ENCODE peak calls at places on chromosomes 12 and 14, in seven cellular contexts. M is IMR-90, F is colonic mucosa, N is A549, E is psoas muscle, L is body of pancreas, P is cardiac muscle cell. K is an unnamed sample.

GRCh38 chr12:67410667-67411067 is 141.5 kb downstream of the CAND1 start:
- DNase-seq in M (no peak), F (no peak), N (no peak), E (no peak), L (peak; percentile 40), P (peak; percentile 39), K (no peak)

GRCh38 chr12:11085419-11085818 is 6.7 kb downstream of the TAS2R43 start:
- DNase-seq in M (no peak), F (no peak), N (no peak), E (no peak), L (no peak), P (no peak), K (no peak)

GRCh38 chr14:85421166-85421877 is 108.6 kb upstream of the FLRT2 start:
- DNase-seq in M (peak; percentile 83), F (no peak), N (peak; percentile 31), E (no peak), L (no peak), P (peak; percentile 56), K (no peak)

GRCh38 chr14:91311284-91311662 is 66.8 kb upstream of the GPR68 start:
- DNase-seq in M (no peak), F (peak; percentile 63), N (no peak), E (no peak), L (no peak), P (no peak), K (peak; percentile 72)

GRCh38 chr12:82954064-82954463 is 267.4 kb downstream of the TMTC2 start:
- DNase-seq in M (no peak), F (no peak), N (no peak), E (no peak), L (no peak), P (no peak), K (no peak)

GRCh38 chr14:61179061-61179675 is 102.0 kb downstream of the TMEM30B start:
- DNase-seq in M (peak; percentile 26), F (no peak), N (peak; percentile 66), E (no peak), L (no peak), P (peak; percentile 32), K (no peak)

GRCh38 chr12:14995583-14996425 is 23.0 kb downstream of the PDE6H start:
- DNase-seq in M (peak; percentile 79), F (no peak), N (peak; percentile 81), E (no peak), L (no peak), P (peak; percentile 87), K (no peak)

GRCh38 chr12:10067942-10068341 is 30.8 kb downstream of the CLEC1A start:
- DNase-seq in M (no peak), F (no peak), N (no peak), E (no peak), L (no peak), P (peak; percentile 13), K (no peak)

GRCh38 chr12:90024261-90024660 is 315.6 kb upstream of the ATP2B1 start:
- DNase-seq in M (peak; percentile 42), F (no peak), N (peak; percentile 62), E (no peak), L (no peak), P (no peak), K (no peak)

GRCh38 chr12:89731064-89731463 is 22.4 kb upstream of the ATP2B1 start:
- DNase-seq in M (peak; percentile 35), F (no peak), N (no peak), E (no peak), L (no peak), P (no peak), K (no peak)

GRCh38 chr12:94717656-94718055 is 67.3 kb upstream of the TMCC3 start:
- DNase-seq in M (no peak), F (no peak), N (no peak), E (no peak), L (no peak), P (no peak), K (no peak)

GRCh38 chr14:88870777-88871176 is 46.3 kb downstream of the TTC8 start:
- DNase-seq in M (no peak), F (no peak), N (no peak), E (no peak), L (no peak), P (no peak), K (no peak)

GRCh38 chr12:63916561-63917476 is 72.3 kb downstream of the SRGAP1 start:
- DNase-seq in M (peak; percentile 64), F (no peak), N (peak; percentile 46), E (no peak), L (no peak), P (peak; percentile 53), K (no peak)

GRCh38 chr14:53038629-53039028 is 87.8 kb upstream of the FERMT2 start:
- DNase-seq in M (no peak), F (no peak), N (no peak), E (no peak), L (no peak), P (no peak), K (no peak)

GRCh38 chr12:73161970-73162369 is 889.8 kb downstream of the TRHDE start:
- DNase-seq in M (no peak), F (no peak), N (no peak), E (no peak), L (no peak), P (no peak), K (no peak)

DNA sequence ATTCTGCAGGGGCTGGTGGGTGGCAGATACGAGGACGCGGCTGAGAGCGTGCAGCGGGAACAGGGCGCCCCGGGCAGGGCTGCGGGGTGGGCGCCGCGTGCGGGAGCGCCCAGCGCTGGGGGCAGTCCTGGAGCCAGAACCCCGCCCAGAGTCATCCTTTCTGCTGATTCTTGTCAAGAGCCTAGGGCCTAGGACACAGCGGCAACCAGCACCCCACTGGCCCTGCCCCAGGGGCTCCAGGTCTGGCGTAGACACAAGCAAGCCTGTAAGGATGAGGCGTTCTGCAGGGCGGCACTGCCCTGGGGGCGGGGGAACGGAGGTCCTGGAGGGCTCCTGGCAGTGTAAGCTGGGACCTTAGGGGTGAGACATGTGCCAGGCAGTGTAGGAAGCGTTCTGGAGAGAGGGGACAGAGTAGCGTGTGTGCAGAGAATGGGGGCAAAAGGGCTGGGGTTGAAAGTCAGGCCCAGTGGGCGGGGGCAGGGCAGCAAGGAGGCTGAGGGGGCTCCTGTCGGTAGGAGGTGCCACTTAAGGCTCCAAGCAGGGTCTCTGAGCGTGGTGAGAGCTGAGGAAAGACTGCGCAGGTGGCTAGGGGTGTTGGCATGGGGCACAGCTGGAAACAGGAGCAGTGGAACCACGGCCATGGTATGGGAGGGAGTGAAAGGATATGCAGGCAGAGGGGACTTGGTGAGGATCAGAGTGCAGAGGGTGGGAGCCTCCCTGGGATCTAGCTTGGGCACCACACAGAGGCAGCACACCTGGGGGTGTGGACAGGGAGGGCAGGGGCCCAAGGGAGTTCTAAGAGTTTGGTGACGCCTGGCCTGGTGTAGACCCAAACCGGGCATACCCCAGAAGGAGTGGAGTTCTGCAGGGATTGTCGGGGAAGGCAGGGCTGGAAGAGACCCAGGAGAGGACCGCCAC is 859 bp upstream of the AHNAK2 start:
- DNase-seq in M (no peak), F (peak; percentile 20), N (no peak), E (no peak), L (no peak), P (no peak), K (no peak)
- H3K4me1 ChIP-seq in M (peaks cover 18% of the 10 kb centered on the region), F (peaks cover 22% of the 10 kb centered on the region), N (peaks cover 61% of the 10 kb centered on the region), E (peaks cover 27% of the 10 kb centered on the region), L (peaks cover 64% of the 10 kb centered on the region), P (peaks cover 4% of the 10 kb centered on the region), K (peaks cover 31% of the 10 kb centered on the region)

DNA sequence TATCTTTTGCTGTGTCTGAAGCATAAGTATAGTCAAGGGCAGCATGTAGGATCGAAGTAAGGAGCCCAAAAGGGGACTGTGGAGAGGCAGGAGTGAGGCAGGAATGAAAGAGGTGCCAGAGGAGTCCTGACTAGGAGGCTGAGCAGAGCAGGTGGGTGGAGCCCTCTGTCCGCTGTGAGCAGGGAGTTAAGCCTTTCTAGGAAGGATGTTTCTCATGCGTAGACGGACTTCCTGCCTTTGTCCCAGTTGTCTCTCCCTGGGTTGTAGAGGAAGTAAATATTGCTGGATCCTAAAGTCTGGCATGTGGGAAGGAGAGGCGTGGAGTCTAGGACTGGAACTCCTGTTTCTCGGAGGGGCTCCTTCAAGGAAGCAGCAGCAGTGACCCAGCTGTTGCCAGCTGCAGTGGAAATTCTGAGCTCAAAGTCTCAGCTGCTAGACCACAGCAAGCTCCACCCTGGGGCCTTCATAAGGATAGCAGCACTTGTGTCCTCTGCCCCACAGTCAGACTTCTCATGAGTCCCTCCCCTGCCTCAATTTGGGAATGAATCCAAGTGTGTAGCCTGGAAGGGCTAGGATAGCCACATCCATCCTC is 44.0 kb downstream of the RBMS2 start:
- DNase-seq in M (peak; percentile 77), F (peak; percentile 76), N (peak; percentile 73), E (peak; percentile 65), L (no peak), P (peak; percentile 92), K (peak; percentile 76)
- H3K4me1 ChIP-seq in M (peaks cover 10% of the 10 kb centered on the region), F (peaks cover 8% of the 10 kb centered on the region), N (peaks cover 6% of the 10 kb centered on the region), E (peaks cover 15% of the 10 kb centered on the region), L (no peaks in the 10 kb centered on the region), P (no peaks in the 10 kb centered on the region), K (peaks cover 19% of the 10 kb centered on the region)

DNA sequence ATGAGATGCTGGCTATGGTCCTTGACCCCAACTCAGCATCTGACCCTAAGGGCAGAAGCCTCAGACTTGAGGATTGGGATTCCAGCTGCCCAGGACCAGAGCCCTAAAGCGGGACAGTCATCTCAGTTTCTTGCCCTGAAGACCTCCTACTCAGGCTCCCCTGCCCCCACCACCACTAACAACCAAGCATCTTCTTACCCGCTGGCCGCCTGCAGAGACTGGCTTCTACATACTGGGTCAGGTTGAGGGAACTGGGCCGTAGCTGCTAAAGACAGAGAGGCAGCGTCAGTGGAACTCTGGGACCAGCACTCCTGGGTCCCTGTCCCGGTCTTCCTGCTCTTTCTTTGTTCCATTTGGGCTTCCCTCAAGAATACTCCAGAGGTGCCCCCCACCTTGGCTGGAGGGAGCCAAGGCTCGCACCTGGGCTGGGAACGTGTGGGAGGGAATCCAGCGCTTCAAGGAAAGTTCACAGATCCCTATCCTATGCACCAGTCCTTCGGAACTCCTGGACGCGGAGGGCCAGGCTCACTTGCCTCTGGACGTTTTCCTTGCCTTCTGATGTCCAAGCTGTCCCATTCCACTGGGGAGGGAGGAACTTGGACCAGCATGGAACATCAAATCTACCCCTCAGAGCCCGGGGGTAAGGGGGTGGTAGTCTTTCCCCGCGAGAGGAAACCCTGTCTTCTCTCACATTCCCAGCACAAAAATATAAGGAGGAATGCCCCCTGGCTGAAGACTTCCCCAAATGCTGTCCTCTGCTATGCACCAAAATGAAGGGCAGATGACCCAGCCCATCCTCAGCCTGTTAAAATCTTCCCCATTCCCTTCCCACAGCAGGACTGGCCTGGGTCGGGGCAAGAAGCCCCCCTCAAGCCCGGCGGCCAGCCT is 794 bp downstream of the RARG start:
- DNase-seq in M (no peak), F (no peak), N (no peak), E (no peak), L (no peak), P (no peak), K (no peak)
- H3K4me1 ChIP-seq in M (peaks cover 24% of the 10 kb centered on the region), F (peaks cover 21% of the 10 kb centered on the region), N (peaks cover 36% of the 10 kb centered on the region), E (peaks cover 8% of the 10 kb centered on the region), L (peaks cover 30% of the 10 kb centered on the region), P (peaks cover 25% of the 10 kb centered on the region), K (peaks cover 32% of the 10 kb centered on the region)

GRCh38 chr14:69153848-69154208 is 909 bp upstream of the DCAF5 start:
- DNase-seq in M (no peak), F (peak; percentile 39), N (peak; percentile 9), E (peak; percentile 29), L (peak; percentile 41), P (peak; percentile 27), K (peak; percentile 47)

GRCh38 chr14:69152944-69153847 is at the start of gene DCAF5:
- DNase-seq in M (peak; percentile 93), F (peak; percentile 96), N (peak; percentile 93), E (peak; percentile 94), L (peak; percentile 94), P (peak; percentile 97), K (peak; percentile 97)

GRCh38 chr14:69152181-69152943 is 557 bp downstream of the DCAF5 start:
- DNase-seq in M (no peak), F (no peak), N (peak; percentile 32), E (no peak), L (peak; percentile 19), P (peak; percentile 62), K (peak; percentile 30)

GRCh38 chr14:69156224-69156623 is 3.3 kb upstream of the DCAF5 start:
- DNase-seq in M (no peak), F (no peak), N (no peak), E (no peak), L (no peak), P (no peak), K (no peak)

GRCh38 chr14:69154779-69155178 is 1.9 kb upstream of the DCAF5 start:
- DNase-seq in M (no peak), F (no peak), N (peak; percentile 74), E (no peak), L (peak; percentile 34), P (peak; percentile 45), K (no peak)
- H3K4me1 ChIP-seq in M (peaks cover 5% of the 10 kb centered on the region), F (no peaks in the 10 kb centered on the region), N (peaks cover 27% of the 10 kb centered on the region), E (peaks cover 13% of the 10 kb centered on the region), L (peaks cover 28% of the 10 kb centered on the region), P (peaks cover 4% of the 10 kb centered on the region), K (peaks cover 17% of the 10 kb centered on the region)

K was measured in mucosa of descending colon.